ENCODE peak calls at places on chromosomes 13 and 19, in four cellular contexts. One of them, this sample, is unnamed.

GRCh38 chr19:46839752-46840151 is 10.9 kb downstream of the AP2S1 start:
- DNase-seq in glutamatergic neuron: no peak
- DNase-seq in RWPE2: no peak
- DNase-seq in endothelial cell: no peak
- DNase-seq in this sample: no peak

GRCh38 chr19:33473644-33474305 is 47.8 kb downstream of the PEPD start:
- DNase-seq in glutamatergic neuron: no peak
- DNase-seq in RWPE2: no peak
- DNase-seq in endothelial cell: no peak
- DNase-seq in this sample: no peak

GRCh38 chr19:19140476-19140875 is 2.2 kb upstream of the TMEM161A start:
- DNase-seq in glutamatergic neuron: no peak
- DNase-seq in RWPE2: no peak
- DNase-seq in endothelial cell: no peak
- DNase-seq in this sample: no peak

GRCh38 chr19:7603919-7604318 is 8.3 kb downstream of the CAMSAP3 start:
- DNase-seq in glutamatergic neuron: no peak
- DNase-seq in RWPE2: no peak
- DNase-seq in endothelial cell: no peak
- DNase-seq in this sample: no peak

GRCh38 chr13:106621833-106622232 is 53.9 kb upstream of the ARGLU1 start:
- DNase-seq in glutamatergic neuron: no peak
- DNase-seq in RWPE2: no peak
- DNase-seq in endothelial cell: no peak
- DNase-seq in this sample: no peak

GRCh38 chr13:42333613-42334328 is 61.8 kb downstream of the AKAP11 start:
- DNase-seq in glutamatergic neuron: no peak
- DNase-seq in RWPE2: no peak
- DNase-seq in endothelial cell: peak
- DNase-seq in this sample: no peak

GRCh38 chr13:21060063-21060826 is 1.1 kb downstream of the LATS2 start:
- DNase-seq in glutamatergic neuron: peak
- DNase-seq in RWPE2: no peak
- DNase-seq in endothelial cell: peak
- DNase-seq in this sample: peak

GRCh38 chr13:113533441-113533840 is 42.9 kb upstream of the DCUN1D2 start:
- DNase-seq in glutamatergic neuron: no peak
- DNase-seq in RWPE2: peak
- DNase-seq in endothelial cell: no peak
- DNase-seq in this sample: no peak

GRCh38 chr19:38506723-38507550 is 73.4 kb downstream of the RYR1 start:
- DNase-seq in glutamatergic neuron: peak
- DNase-seq in RWPE2: peak
- DNase-seq in endothelial cell: peak
- DNase-seq in this sample: peak

GRCh38 chr19:38044267-38045111 is 137.5 kb downstream of the SIPA1L3 start:
- DNase-seq in glutamatergic neuron: no peak
- DNase-seq in RWPE2: no peak
- DNase-seq in endothelial cell: no peak
- DNase-seq in this sample: no peak

GRCh38 chr13:113548171-113548641 is 36.3 kb upstream of the TFDP1 start:
- DNase-seq in glutamatergic neuron: peak
- DNase-seq in RWPE2: peak
- DNase-seq in endothelial cell: no peak
- DNase-seq in this sample: peak

GRCh38 chr19:55141696-55142095 is 7.3 kb downstream of the TNNT1 start:
- DNase-seq in glutamatergic neuron: peak
- DNase-seq in RWPE2: no peak
- DNase-seq in endothelial cell: no peak
- DNase-seq in this sample: no peak

GRCh38 chr19:42254083-42254849 is 662 bp downstream of the ERF start:
- DNase-seq in glutamatergic neuron: peak
- DNase-seq in RWPE2: no peak
- DNase-seq in endothelial cell: peak
- DNase-seq in this sample: peak

GRCh38 chr13:20814224-20814910 is 40.6 kb upstream of the EEF1AKMT1 start:
- DNase-seq in glutamatergic neuron: no peak
- DNase-seq in RWPE2: peak
- DNase-seq in endothelial cell: no peak
- DNase-seq in this sample: no peak

GRCh38 chr13:106888148-106888547 is 320.2 kb upstream of the ARGLU1 start:
- DNase-seq in glutamatergic neuron: no peak
- DNase-seq in RWPE2: no peak
- DNase-seq in endothelial cell: no peak
- DNase-seq in this sample: no peak

GRCh38 chr19:4474504-4475136 is 2.5 kb downstream of the HDGFL2 start:
- DNase-seq in glutamatergic neuron: peak
- DNase-seq in RWPE2: no peak
- DNase-seq in endothelial cell: peak
- DNase-seq in this sample: peak

GRCh38 chr19:31285744-31286143 is 63.5 kb downstream of the TSHZ3 start:
- DNase-seq in glutamatergic neuron: no peak
- DNase-seq in RWPE2: no peak
- DNase-seq in endothelial cell: no peak
- DNase-seq in this sample: no peak

GRCh38 chr19:30686911-30687566 is 314.9 kb downstream of the ZNF536 start:
- DNase-seq in glutamatergic neuron: no peak
- DNase-seq in RWPE2: no peak
- DNase-seq in endothelial cell: no peak
- DNase-seq in this sample: no peak

DNA sequence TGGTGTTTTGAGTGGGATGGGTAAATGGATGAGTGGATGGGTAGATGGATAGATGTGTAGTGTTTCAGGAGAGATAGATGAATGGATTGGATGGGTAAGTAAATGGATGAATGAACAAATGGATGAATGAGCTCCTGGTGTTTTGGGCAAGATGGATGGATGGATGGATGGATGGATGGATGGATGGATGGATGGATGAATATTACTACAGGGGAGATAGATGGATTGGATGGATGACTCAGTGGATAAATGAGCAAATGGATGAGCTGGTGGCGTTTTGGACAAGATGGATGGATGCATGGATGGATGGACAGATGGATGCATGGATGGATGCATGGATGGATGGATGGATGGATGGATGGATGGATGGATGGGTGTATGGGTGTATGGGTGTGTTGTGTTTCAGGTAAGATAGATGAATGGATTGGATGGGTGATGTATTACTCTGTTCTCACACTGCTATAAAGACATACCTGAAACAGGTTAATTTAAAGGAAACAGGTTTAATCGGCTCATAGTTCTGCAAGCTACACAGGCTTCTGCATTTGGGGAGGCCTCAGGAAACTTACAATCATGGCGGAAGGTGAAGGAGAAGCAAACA is 12.3 kb downstream of the ZSWIM4 start:
- DNase-seq in glutamatergic neuron: no peak
- DNase-seq in RWPE2: no peak
- DNase-seq in endothelial cell: no peak
- DNase-seq in this sample: no peak
- TF ChIP-seq CTCF in glutamatergic neuron: no peak
- TF ChIP-seq CTCF in RWPE2: no peak
- TF ChIP-seq CTCF in endothelial cell: no peak
- TF ChIP-seq CTCF in this sample: no peak

GRCh38 chr19:2192862-2193261 is 29.1 kb downstream of the DOT1L start:
- DNase-seq in glutamatergic neuron: no peak
- DNase-seq in RWPE2: no peak
- DNase-seq in endothelial cell: no peak
- DNase-seq in this sample: no peak

GRCh38 chr19:2193807-2194206 is 30.1 kb downstream of the DOT1L start:
- DNase-seq in glutamatergic neuron: no peak
- DNase-seq in RWPE2: no peak
- DNase-seq in endothelial cell: no peak
- DNase-seq in this sample: no peak

GRCh38 chr19:2189880-2190279 is 26.1 kb downstream of the DOT1L start:
- DNase-seq in glutamatergic neuron: no peak
- DNase-seq in RWPE2: no peak
- DNase-seq in endothelial cell: no peak
- DNase-seq in this sample: no peak

GRCh38 chr19:2190848-2191455 is 27.2 kb downstream of the DOT1L start:
- DNase-seq in glutamatergic neuron: no peak
- DNase-seq in RWPE2: no peak
- DNase-seq in endothelial cell: no peak
- DNase-seq in this sample: no peak

DNA sequence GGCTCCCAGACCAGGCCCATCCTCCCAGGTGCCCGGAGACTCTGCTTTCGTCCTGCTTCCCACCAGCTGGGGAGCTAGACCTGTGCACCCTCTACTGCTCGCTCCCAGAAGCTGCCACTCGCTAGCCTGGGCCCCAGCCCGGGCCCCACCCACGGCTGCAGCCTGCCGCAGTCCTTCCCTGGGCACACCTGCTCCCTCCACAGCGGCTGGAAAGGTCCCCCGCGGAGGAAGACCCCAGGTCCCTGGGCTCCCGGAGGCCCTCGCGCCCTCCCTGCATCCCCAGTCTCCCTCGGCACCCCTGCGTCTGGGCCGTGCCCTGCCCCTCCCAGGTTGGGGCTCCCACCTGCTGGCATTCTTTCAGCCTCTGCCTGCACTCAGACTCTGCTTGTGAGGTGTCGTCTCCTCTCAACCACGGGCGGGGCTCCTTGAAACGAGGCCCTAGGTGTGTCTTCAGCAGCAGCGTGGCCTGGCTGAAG is 27.8 kb downstream of the DOT1L start:
- DNase-seq in glutamatergic neuron: no peak
- DNase-seq in RWPE2: no peak
- DNase-seq in endothelial cell: no peak
- DNase-seq in this sample: no peak
- TF ChIP-seq CTCF in glutamatergic neuron: no peak
- TF ChIP-seq CTCF in RWPE2: no peak
- TF ChIP-seq CTCF in endothelial cell: no peak
- TF ChIP-seq CTCF in this sample: no peak

DNA sequence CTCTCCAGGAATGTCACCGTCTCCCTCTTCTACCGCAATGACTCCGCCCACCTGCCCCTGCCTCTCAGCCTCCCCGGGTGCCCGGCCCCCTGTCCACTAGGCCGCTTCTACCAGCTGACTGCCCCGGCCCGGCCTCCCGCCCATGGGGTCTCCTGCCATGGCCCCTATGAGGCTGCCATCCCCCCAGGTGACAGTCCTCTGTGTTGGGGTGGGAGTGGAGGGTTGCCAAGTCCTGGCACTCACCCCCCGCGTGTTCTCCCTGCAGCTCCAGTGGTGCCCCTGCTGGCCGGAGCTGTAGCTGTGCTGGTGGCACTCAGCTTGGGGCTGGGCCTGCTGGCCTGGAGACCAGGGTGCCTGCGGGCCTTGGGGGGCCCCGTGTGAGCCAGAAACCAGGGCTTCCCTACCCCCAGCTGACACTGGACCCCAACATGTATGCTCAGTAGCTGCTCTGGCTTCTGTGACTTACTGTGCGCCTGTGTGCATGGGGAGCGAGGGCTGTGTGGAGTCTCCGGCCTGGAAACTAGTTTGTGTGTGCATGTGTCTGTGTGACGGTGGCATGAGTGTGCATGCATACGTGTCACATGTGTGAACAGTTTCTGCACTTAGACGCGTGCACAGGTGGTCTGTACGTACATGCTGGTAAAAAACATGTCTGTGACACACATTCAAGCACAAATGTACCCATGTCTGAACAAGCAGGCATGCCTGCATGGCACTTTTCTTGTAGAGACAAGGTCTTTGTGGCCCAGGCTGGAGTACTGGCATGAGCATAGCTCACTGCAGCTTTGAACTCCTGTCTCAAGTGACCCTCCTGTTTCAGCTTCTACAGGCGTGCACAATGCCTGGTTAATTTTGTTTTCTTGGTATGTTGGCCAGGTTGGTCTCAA is 4.8 kb downstream of the ACP4 start:
- DNase-seq in glutamatergic neuron: no peak
- DNase-seq in RWPE2: no peak
- DNase-seq in endothelial cell: no peak
- DNase-seq in this sample: no peak
- TF ChIP-seq CTCF in glutamatergic neuron: no peak
- TF ChIP-seq CTCF in RWPE2: peak
- TF ChIP-seq CTCF in endothelial cell: no peak
- TF ChIP-seq CTCF in this sample: no peak

DNA sequence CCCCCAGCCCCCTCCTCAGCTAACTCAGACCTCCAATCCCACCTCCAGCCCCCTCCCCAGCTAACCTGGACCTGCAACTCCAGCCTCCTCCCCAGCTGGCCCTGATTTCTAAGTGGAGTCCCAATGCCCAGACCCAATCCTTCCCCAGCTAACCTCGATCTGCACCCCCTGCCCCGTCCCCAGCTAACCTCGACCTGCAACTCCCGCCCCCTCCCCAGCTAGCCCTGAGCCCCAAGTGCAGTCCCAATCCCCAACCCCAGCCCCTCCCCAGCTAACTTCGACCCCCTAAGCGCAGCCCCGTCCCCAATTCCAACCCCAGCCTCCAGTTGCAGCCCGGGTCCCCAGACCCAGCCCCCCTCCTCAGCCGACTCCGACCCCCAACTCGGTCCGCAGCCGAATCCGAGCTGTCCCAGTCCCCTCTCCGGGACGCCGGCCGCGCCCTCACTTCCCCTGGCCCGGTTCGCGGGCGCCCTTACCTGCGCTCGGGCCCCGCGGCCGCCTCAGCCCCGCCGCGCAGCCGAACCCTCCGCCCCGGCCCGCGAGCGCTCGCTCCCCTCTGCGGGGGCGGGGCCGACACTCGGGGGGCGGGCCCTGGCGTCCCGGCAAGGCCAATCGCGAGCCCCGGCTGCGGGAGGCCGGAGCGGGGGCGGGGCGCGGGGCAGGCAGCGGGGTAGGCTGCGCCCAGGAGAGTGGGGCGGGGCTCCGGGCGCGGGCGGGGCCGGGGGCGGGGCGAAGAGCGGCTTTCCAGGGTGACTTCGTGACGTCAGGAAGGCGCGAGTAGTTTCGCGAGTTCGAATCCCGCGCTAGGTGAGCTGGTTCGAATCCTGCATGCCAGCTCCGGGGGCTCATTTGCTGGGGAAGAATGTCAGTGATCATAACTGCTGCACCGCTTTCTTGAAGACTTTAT is at the start of gene GNG7:
- DNase-seq in glutamatergic neuron: peak
- DNase-seq in RWPE2: peak
- DNase-seq in endothelial cell: peak
- DNase-seq in this sample: peak
- TF ChIP-seq CTCF in glutamatergic neuron: no peak
- TF ChIP-seq CTCF in RWPE2: no peak
- TF ChIP-seq CTCF in endothelial cell: no peak
- TF ChIP-seq CTCF in this sample: no peak

DNA sequence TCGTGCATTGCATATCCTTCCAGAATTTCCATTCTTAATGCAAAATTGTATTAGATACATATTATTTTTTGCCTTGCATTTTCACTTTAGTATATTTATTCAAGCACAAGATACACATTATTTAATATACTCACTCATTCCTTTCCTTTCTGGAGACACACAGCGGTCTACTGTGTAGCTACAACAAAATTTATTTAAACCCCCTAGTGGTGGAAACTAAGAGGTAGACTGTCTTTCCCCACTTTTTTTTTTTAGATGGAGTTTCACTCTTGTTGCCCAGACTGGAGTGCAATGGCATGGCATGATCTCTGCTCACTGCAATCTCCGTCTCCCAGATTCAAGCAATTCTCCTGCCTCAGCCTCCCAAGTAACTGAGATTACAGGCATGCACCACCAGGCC is 2040.3 kb upstream of the PCDH20 start:
- DNase-seq in glutamatergic neuron: no peak
- DNase-seq in RWPE2: no peak
- DNase-seq in endothelial cell: no peak
- DNase-seq in this sample: no peak
- TF ChIP-seq CTCF in glutamatergic neuron: peak
- TF ChIP-seq CTCF in RWPE2: peak
- TF ChIP-seq CTCF in endothelial cell: peak
- TF ChIP-seq CTCF in this sample: no peak

This sample was measured in nephron progenitor cell.